ENCODE peak calls at places on chromosomes 5 and 9, in seven cellular contexts. R, E, M, F, V, G and Z are unnamed samples.

GRCh38 chr9:621199-621860 is 220.2 kb upstream of the DMRT1 start:
- DNase-seq in R (no peak), E (peak), M (peak), F (peak), V (peak), G (no peak), Z (peak)

GRCh38 chr5:68962632-68963484 is 131.0 kb upstream of the SLC30A5 start:
- DNase-seq in R (peak), E (peak), M (peak), F (peak), V (peak), G (no peak), Z (peak)

GRCh38 chr5:62732677-62733121 is 154.1 kb downstream of the LRRC70 start:
- DNase-seq in R (no peak), E (peak), M (no peak), F (peak), V (no peak), G (no peak), Z (no peak)

GRCh38 chr5:135468541-135468940 is 16.4 kb upstream of the TIFAB start:
- DNase-seq in R (no peak), E (no peak), M (no peak), F (no peak), V (no peak), G (no peak), Z (no peak)

GRCh38 chr5:123089572-123089970 is 530 bp downstream of the PRDM6 start:
- DNase-seq in R (peak), E (peak), M (no peak), F (peak), V (no peak), G (no peak), Z (peak)

GRCh38 chr5:157761690-157762611 is 18.4 kb downstream of the LSM11 start:
- DNase-seq in R (peak), E (peak), M (peak), F (no peak), V (no peak), G (peak), Z (peak)

GRCh38 chr9:35859310-35859994 is 10.7 kb downstream of the OR13J1 start:
- DNase-seq in R (no peak), E (peak), M (peak), F (no peak), V (no peak), G (no peak), Z (peak)

GRCh38 chr9:91255327-91255726 is 106.4 kb downstream of the AUH start:
- DNase-seq in R (no peak), E (peak), M (no peak), F (no peak), V (no peak), G (no peak), Z (peak)

GRCh38 chr9:91580136-91580535 is 156.5 kb upstream of the NFIL3 start:
- DNase-seq in R (peak), E (peak), M (peak), F (no peak), V (no peak), G (no peak), Z (peak)

GRCh38 chr5:113132579-113132978 is 156.0 kb downstream of the DCP2 start:
- DNase-seq in R (no peak), E (no peak), M (no peak), F (no peak), V (no peak), G (no peak), Z (no peak)

GRCh38 chr5:178291969-178292825 is 59.6 kb upstream of the PHYKPL start:
- DNase-seq in R (no peak), E (no peak), M (no peak), F (peak), V (no peak), G (no peak), Z (no peak)

GRCh38 chr9:3828495-3828894 is 302.7 kb upstream of the RFX3 start:
- DNase-seq in R (no peak), E (peak), M (peak), F (no peak), V (no peak), G (no peak), Z (peak)

GRCh38 chr9:109745335-109746283 is 34.4 kb upstream of the PALM2AKAP2 start:
- DNase-seq in R (no peak), E (peak), M (peak), F (peak), V (peak), G (no peak), Z (peak)

GRCh38 chr9:136711751-136712689 is at the start of gene DIPK1B:
- DNase-seq in R (peak), E (peak), M (no peak), F (no peak), V (no peak), G (no peak), Z (no peak)

GRCh38 chr5:172768573-172769323 is 2.2 kb downstream of the DUSP1 start:
- DNase-seq in R (no peak), E (peak), M (peak), F (peak), V (peak), G (peak), Z (peak)

GRCh38 chr9:447230-448025 is 232.8 kb downstream of the DOCK8 start:
- DNase-seq in R (no peak), E (peak), M (peak), F (no peak), V (no peak), G (peak), Z (peak)

GRCh38 chr9:113935677-113936380 is 59.7 kb downstream of the ZNF618 start:
- DNase-seq in R (peak), E (no peak), M (no peak), F (no peak), V (peak), G (no peak), Z (no peak)

GRCh38 chr9:98807811-98808195 is 333 bp downstream of the GALNT12 start:
- DNase-seq in R (peak), E (peak), M (no peak), F (no peak), V (peak), G (peak), Z (no peak)

GRCh38 chr5:135533794-135534193 is 2.0 kb downstream of the NEUROG1 start:
- DNase-seq in R (peak), E (no peak), M (no peak), F (no peak), V (no peak), G (no peak), Z (no peak)

GRCh38 chr9:81132796-81133195 is 556.6 kb downstream of the TLE1 start:
- DNase-seq in R (no peak), E (no peak), M (no peak), F (no peak), V (no peak), G (no peak), Z (no peak)

GRCh38 chr5:167633931-167634341 is 657.5 kb upstream of the WWC1 start:
- DNase-seq in R (no peak), E (peak), M (peak), F (no peak), V (no peak), G (no peak), Z (peak)

GRCh38 chr9:90100014-90100413 is 495.2 kb downstream of the GADD45G start:
- DNase-seq in R (peak), E (peak), M (no peak), F (no peak), V (no peak), G (no peak), Z (peak)

GRCh38 chr5:178293815-178294214 is 61.2 kb upstream of the PHYKPL start:
- DNase-seq in R (no peak), E (no peak), M (no peak), F (no peak), V (peak), G (no peak), Z (no peak)

GRCh38 chr9:103355000-103355399 is 359.9 kb downstream of the CYLC2 start:
- DNase-seq in R (no peak), E (no peak), M (no peak), F (no peak), V (no peak), G (no peak), Z (no peak)

GRCh38 chr5:58156977-58157701 is 302.7 kb downstream of the PLK2 start:
- DNase-seq in R (peak), E (peak), M (peak), F (no peak), V (no peak), G (no peak), Z (peak)

GRCh38 chr9:88310310-88310980 is 77.8 kb upstream of the SPIN1 start:
- DNase-seq in R (no peak), E (no peak), M (no peak), F (no peak), V (no peak), G (no peak), Z (no peak)

GRCh38 chr5:110333384-110333783 is 393.1 kb downstream of the TMEM232 start:
- DNase-seq in R (peak), E (no peak), M (no peak), F (no peak), V (no peak), G (no peak), Z (no peak)

GRCh38 chr5:135129307-135129706 is 95.3 kb upstream of the PITX1 start:
- DNase-seq in R (no peak), E (no peak), M (peak), F (peak), V (no peak), G (no peak), Z (no peak)

GRCh38 chr5:176619203-176619568 is 9.2 kb upstream of the GPRIN1 start:
- DNase-seq in R (no peak), E (peak), M (peak), F (peak), V (no peak), G (peak), Z (peak)
- H3K4me3 ChIP-seq in R (no peak), E (no peak), M (no peak), F (no peak), V (no peak), G (peak), Z (peak)

GRCh38 chr9:131272212-131272611 is 4.1 kb downstream of the FAM78A start:
- DNase-seq in R (no peak), E (no peak), M (no peak), F (no peak), V (no peak), G (no peak), Z (no peak)

GRCh38 chr9:131273146-131273545 is 3.2 kb downstream of the FAM78A start:
- DNase-seq in R (no peak), E (no peak), M (no peak), F (no peak), V (no peak), G (no peak), Z (no peak)

GRCh38 chr9:131271506-131271931 is 4.8 kb downstream of the FAM78A start:
- DNase-seq in R (no peak), E (no peak), M (no peak), F (no peak), V (no peak), G (no peak), Z (no peak)

GRCh38 chr9:131273791-131274673 is 2.3 kb downstream of the FAM78A start:
- DNase-seq in R (no peak), E (no peak), M (no peak), F (no peak), V (no peak), G (no peak), Z (no peak)

DNA sequence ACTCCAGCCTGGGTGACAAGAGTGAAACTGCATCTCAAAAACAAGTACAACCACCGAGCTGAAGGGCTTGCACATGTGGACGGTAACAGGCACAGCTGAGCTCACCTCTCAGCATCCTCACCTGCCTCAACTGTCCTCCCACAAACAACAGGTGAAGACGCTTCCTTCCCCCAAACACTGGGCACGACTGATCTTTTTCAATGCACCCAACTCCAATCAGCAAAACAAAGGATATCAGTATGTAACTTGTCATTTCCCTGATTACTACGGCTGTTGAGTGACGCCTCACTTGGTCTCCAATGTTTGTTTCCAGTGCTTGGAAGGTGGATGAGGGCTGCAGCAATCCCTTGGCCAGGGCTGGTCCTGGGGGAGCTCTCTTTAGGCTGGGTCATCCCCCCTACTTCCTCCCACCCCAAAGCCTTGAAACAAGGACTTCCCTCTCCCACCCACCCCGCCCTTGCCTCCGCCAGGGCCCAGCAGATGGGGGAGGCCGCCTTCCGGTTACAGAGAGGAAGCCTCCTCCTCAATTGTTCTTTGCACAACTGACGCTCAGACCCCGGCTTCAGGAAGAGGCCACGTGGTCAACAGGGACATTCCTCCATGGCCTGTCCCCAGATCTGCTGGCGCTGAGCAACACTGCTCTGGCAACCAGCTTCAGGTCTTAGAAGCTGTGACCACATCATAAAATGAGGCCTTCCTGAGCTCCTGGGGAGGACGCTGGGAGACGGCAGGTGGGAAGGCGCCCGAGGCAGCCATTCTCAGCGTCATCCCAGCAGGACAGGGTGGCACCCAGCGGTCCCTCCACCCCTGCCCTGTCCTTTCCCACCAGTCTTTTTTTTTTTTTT is 5.9 kb downstream of the FAM78A start:
- DNase-seq in R (no peak), E (no peak), M (no peak), F (peak), V (peak), G (peak), Z (no peak)
- H3K4me3 ChIP-seq in R (no peak), E (no peak), M (no peak), F (no peak), V (no peak), G (peak), Z (no peak)

GRCh38 chr5:90558344-90559192 is at the start of gene ADGRV1:
- DNase-seq in R (peak), E (peak), M (peak), F (no peak), V (no peak), G (no peak), Z (peak)
- H3K4me3 ChIP-seq in R (peak), E (peak), M (peak), F (peak), V (no peak), G (no peak), Z (peak)

DNA sequence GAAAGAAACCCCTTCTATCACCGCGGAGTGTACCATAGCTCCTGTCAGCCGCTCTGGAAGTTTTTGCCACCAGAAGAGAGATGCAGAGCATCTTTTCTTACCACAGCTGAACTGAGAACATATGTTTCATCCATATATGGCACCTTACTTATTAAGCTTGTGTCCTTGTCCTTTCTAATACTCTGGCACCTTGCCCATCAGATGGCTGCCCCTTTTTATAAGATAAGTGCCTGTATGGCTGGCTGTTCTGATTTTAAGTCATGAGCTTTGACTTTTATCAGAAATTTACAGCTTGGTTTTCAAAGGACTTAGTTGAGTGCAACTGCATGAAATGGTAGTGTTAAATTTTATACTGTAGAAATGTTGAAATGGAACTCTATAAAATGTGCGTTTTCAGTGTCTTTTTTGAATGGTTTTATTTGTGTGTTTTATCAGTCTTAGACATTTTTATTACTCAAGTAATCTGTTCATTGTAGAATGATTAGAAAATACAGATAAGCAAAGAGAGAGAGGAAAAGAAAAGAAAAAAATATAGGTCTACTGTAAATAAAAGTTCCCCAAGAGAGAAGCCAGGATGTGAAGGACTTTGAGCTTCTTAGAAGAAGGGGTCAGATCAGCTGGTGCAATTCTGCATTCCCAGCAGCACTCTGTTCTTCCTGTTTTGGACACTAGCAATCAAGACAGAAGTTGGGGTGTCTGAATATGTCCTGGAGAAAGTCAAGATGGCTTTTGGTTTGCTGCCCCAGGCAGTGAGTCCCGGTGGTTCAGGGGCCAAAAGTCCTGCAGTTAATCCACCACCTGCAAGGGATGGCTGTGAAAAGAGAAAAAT is 38.8 kb downstream of the ARHGAP26 start:
- DNase-seq in R (no peak), E (no peak), M (no peak), F (no peak), V (no peak), G (no peak), Z (no peak)
- H3K4me3 ChIP-seq in R (no peak), E (no peak), M (no peak), F (no peak), V (no peak), G (no peak), Z (no peak)

DNA sequence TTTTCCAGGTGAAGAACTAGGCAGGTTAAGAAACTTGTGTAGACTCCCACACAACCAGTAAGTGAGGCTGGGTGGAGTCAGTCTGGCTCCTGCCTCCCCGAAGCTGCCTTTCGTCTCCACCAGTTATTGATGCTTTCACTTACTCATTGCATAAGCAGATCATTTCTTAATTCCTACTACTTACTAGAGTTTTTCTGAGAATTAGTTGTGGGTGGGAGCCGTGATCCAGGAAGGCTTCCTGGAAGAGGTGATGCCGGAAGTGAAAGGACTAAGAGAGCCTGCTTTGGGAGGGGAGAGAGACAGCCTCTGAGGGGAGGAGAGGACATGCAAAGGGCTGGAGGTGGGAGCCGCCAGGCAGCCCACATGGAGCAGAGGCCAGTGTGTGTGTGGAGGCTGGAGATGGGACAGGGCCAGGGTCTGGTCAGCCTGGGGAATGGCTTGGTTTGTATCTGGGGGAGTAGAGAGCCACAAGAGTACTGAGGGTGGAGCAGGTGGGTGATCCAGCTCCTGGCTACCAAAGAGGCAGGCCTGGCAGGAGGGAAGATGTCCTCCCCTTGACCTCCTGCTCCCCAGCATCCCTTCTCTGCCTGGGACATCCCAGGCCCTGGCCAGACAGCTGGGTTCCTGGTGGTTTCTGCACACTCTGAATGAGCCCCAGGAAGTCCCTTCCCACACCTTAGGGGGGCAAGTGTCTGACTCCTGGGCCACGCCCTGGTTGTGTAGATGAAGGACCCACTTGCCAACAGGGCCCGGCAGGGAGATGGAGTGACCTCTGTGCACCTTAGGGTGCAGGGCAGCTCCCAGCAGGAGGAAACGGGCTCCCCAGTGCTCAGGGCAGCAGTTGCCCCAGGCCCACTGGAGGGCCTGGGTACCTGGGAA is 12.2 kb upstream of the CARD19 start:
- DNase-seq in R (no peak), E (no peak), M (no peak), F (peak), V (peak), G (no peak), Z (no peak)
- H3K4me3 ChIP-seq in R (no peak), E (no peak), M (no peak), F (no peak), V (no peak), G (no peak), Z (no peak)